ENCODE peak calls at places on chromosomes 11 and 22, in seven cellular contexts. D, I, O, R, E, L and N are unnamed samples.
A peak's percentile ranks its signal among the peaks of the same experiment; 100 is the strongest.

GRCh38 chr11:12276831-12277475 is 100.4 kb upstream of the PARVA start:
- DNase-seq in R (no peak), E (no peak), I (peak; percentile 2), O (no peak), L (no peak), D (no peak), N (no peak)

GRCh38 chr22:24427500-24428164 is at the start of gene ADORA2A:
- DNase-seq in O (no peak), L (peak; percentile 35), I (no peak), R (peak; percentile 39), E (no peak), D (no peak), N (no peak)

GRCh38 chr22:27801197-27801615 is 350 bp downstream of the MN1 start:
- DNase-seq in D (peak; percentile 3), I (no peak), L (no peak), O (no peak), R (peak; percentile 84), E (no peak), N (no peak)

GRCh38 chr11:46736615-46737014 is 17.6 kb downstream of the F2 start:
- DNase-seq in L (no peak), R (no peak), D (no peak), I (no peak), O (no peak), E (no peak), N (no peak)

GRCh38 chr11:22491826-22492225 is 133.8 kb downstream of the FANCF start:
- DNase-seq in D (no peak), E (no peak), I (no peak), O (no peak), R (peak; percentile 69), L (no peak), N (no peak)

GRCh38 chr11:7004482-7004881 is 15.7 kb downstream of the ZNF214 start:
- DNase-seq in E (no peak), O (no peak), I (no peak), R (no peak), D (no peak), L (no peak), N (no peak)

GRCh38 chr22:39197578-39197977 is 45.1 kb upstream of the CBX7 start:
- DNase-seq in D (no peak), O (no peak), E (no peak), L (no peak), R (no peak), I (peak; percentile 24), N (no peak)

GRCh38 chr11:129249351-129249750 is 57.2 kb upstream of the ARHGAP32 start:
- DNase-seq in E (no peak), O (no peak), L (no peak), R (no peak), D (peak; percentile 13), I (no peak), N (no peak)

GRCh38 chr22:23816552-23816976 is 22.2 kb downstream of the DERL3 start:
- DNase-seq in R (peak; percentile 30), I (no peak), L (no peak), D (no peak), O (no peak), E (no peak), N (no peak)

GRCh38 chr11:70567680-70568503 is 169.6 kb downstream of the CTTN start:
- DNase-seq in I (no peak), O (no peak), E (peak; percentile 27), L (no peak), R (no peak), D (no peak), N (no peak)
- H3K4me3 ChIP-seq in I (peak overlapping the region; percentile 41), O (peak overlapping the region; percentile 29), E (peak overlapping the region; percentile 16), L (no peak overlapping the region), R (no peak overlapping the region), D (no peak overlapping the region), N (peak overlapping the region; percentile 48)

GRCh38 chr22:46408568-46409506 is 73.3 kb downstream of the TRMU start:
- DNase-seq in R (no peak), L (no peak), I (no peak), D (no peak), O (no peak), E (no peak), N (no peak)
- TF ChIP-seq EP300 in R (no peak), L (no peak), I (no peak), D (no peak), O (no peak), E (no peak), N (no peak)

GRCh38 chr11:59158206-59159068 is 13.5 kb upstream of the DTX4 start:
- DNase-seq in D (peak; percentile 72), E (no peak), L (no peak), R (peak; percentile 66), I (peak; percentile 66), O (no peak), N (no peak)
- H3K4me3 ChIP-seq in D (no peak overlapping the region), E (no peak overlapping the region), L (no peak overlapping the region), R (no peak overlapping the region), I (no peak overlapping the region), O (no peak overlapping the region), N (no peak overlapping the region)

GRCh38 chr11:35077709-35078695 is 61.0 kb upstream of the CD44 start:
- DNase-seq in R (no peak), D (peak; percentile 39), E (no peak), O (no peak), I (no peak), L (peak; percentile 88), N (no peak)
- TF ChIP-seq EP300 in R (no peak), D (no peak), E (no peak), O (no peak), I (no peak), L (no peak), N (no peak)

GRCh38 chr11:66906077-66906929 is 49.4 kb downstream of the LRFN4 start:
- DNase-seq in O (peak; percentile 51), R (no peak), I (no peak), L (no peak), E (no peak), D (no peak), N (no peak)

GRCh38 chr11:66904981-66905521 is 48.2 kb downstream of the LRFN4 start:
- DNase-seq in O (no peak), R (peak; percentile 9), E (no peak), D (no peak), I (no peak), L (no peak), N (no peak)

GRCh38 chr11:66904055-66904454 is 47.2 kb downstream of the LRFN4 start:
- DNase-seq in D (peak; percentile 76), I (no peak), R (peak; percentile 6), O (no peak), E (no peak), L (no peak), N (no peak)

GRCh38 chr11:66904561-66904960 is 47.7 kb downstream of the LRFN4 start:
- DNase-seq in I (no peak), E (no peak), D (no peak), O (no peak), R (peak; percentile 7), L (no peak), N (no peak)

DNA sequence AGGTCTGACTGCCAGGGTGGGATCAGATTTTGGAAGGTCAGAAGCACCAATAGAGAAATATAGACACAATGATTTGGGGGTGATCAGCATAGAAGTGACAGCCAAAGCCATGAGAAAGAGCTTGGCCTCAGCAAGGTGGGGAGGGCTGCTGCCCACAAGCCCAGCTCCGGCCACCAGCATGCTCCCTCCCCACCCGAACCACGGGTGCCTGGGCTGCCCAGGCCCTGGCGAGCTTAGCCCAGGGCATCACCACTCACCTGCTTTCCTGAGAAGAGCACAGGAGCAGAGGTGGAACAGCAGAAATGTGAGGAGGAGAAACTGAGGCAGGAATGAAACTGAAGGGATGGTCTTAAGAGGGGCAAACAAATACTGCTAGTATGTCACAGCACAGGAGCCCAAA is 48.8 kb downstream of the LRFN4 start:
- DNase-seq in E (no peak), O (no peak), L (no peak), R (peak; percentile 6), D (no peak), I (no peak), N (no peak)
- H3K4me3 ChIP-seq in E (no peak overlapping the region), O (no peak overlapping the region), L (no peak overlapping the region), R (no peak overlapping the region), D (no peak overlapping the region), I (no peak overlapping the region), N (no peak overlapping the region)